ENCODE peak calls at places on chromosomes 13 and 19, in four cellular contexts. Q is neural progenitor cell, P is GM23338, A is mesenchymal stem cell. U is an unnamed sample.

GRCh38 chr19:17706750-17707181 is 12.5 kb upstream of the MAP1S start:
- DNase-seq in A (no peak), Q (peak), P (peak), U (no peak)

GRCh38 chr13:39760521-39760920 is 105.1 kb downstream of the COG6 start:
- DNase-seq in A (no peak), P (no peak), Q (no peak), U (no peak)

GRCh38 chr19:28519950-28520861 is 692.7 kb downstream of the UQCRFS1 start:
- DNase-seq in A (no peak), P (no peak), Q (peak), U (peak)

GRCh38 chr13:110306960-110307696 is at the start of the genes COL4A1 and COL4A2:
- DNase-seq in A (peak), Q (peak), P (peak), U (peak)

GRCh38 chr13:112711528-112712265 is 21.9 kb downstream of the ATP11A start:
- DNase-seq in Q (peak), A (peak), P (peak), U (peak)

GRCh38 chr13:110116072-110116487 is 190.9 kb downstream of the COL4A1 start:
- DNase-seq in A (peak), P (peak), Q (peak), U (peak)

GRCh38 chr19:29879655-29879974 is 62.4 kb upstream of the URI1 start:
- DNase-seq in P (no peak), Q (no peak), A (no peak), U (no peak)

GRCh38 chr13:104204177-104204576 is 1138.0 kb upstream of the SLC10A2 start:
- DNase-seq in A (no peak), Q (no peak), P (peak), U (no peak)

GRCh38 chr13:113398963-113399754 is 35.2 kb upstream of the GRTP1 start:
- DNase-seq in P (no peak), A (no peak), Q (peak), U (no peak)

GRCh38 chr19:3284759-3285646 is 60.5 kb downstream of the CELF5 start:
- DNase-seq in Q (peak), P (peak), A (peak), U (peak)

GRCh38 chr19:35153701-35154534 is 617 bp upstream of the FXYD5 start:
- DNase-seq in Q (peak), P (peak), A (peak), U (peak)

GRCh38 chr19:38384209-38385027 is 3.4 kb downstream of the GGN start:
- DNase-seq in A (peak), Q (peak), P (peak), U (peak)

GRCh38 chr19:49892716-49893115 is 4.0 kb downstream of the IL4I1 start:
- DNase-seq in A (no peak), Q (no peak), P (no peak), U (no peak)

DNA sequence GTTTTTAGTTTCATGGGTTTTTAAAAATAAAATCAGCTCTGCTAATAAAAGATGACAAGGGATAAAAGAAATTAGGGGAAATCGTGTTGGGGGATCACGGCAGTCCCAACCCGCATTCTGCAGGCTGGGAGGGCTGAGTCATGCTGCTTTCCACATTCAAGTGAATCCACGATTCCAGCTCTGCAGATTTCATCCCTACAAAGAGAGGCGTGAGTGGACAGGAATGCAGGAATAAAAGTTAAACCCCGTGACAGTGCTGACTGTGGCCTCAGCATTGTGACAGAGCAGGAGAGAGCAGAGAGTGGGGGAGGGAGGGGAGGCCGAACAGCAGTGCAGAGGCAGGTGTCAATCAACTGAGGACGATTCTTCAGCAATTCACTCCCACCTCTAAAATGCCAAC is 66.5 kb upstream of the RAP2A start:
- DNase-seq in A (peak), P (peak), Q (peak), U (no peak)
- H3K27ac ChIP-seq in A (peak), P (no peak), Q (no peak), U (no peak)

GRCh38 chr19:11530432-11530831 is 1.5 kb upstream of the ECSIT start:
- DNase-seq in A (peak), P (peak), Q (peak), U (peak)

GRCh38 chr19:11535792-11536595 is 2.7 kb upstream of the CNN1 start:
- DNase-seq in A (peak), Q (peak), P (peak), U (peak)

GRCh38 chr19:11538232-11539036 is at the start of gene CNN1:
- DNase-seq in Q (peak), A (peak), P (peak), U (no peak)

GRCh38 chr19:11539495-11540365 is 1.1 kb downstream of the CNN1 start:
- DNase-seq in P (peak), Q (peak), A (peak), U (no peak)

DNA sequence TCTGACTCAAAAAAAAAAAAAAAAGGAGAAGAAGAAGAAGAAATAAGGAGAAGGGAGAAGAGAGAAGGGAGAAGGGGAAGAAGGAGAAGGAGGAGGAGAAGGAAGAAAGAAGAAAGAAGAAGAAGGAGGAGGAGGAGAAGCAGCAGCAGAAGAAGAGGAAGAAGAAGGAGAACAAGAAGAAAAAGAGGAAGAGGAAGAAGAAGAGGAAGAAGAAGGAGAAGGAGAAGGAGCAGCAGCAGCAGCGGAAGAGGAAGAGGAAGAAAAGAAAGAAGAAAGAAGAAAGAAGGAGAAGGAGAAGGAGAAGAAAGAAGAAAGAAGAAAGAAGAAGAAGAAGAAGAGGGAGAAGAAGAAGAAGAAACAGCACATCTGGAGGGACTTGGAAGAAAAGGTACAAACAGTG is 4.1 kb upstream of the CNN1 start:
- DNase-seq in P (no peak), Q (no peak), A (no peak), U (no peak)
- H3K4me2 ChIP-seq in P (no peak), Q (no peak), A (no peak), U (no peak)

DNA sequence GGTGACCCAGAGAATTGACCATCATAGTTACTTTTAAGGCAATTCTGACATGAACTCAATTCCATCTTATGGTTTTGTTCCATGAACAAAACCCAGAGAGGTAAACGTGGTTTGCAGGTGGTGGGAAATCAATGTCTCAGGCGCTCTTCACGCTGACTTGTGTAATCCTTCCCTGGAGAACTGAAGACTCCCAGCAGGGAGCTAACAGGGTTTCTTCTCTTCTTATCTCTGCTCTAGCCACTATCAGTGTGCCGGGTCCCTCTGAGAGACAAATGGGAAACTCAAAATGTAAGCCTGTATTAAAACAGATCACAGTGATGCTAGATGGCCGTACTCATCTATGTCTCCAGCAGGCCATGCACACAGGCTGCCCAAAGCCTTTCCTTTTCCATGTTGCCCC is 57.6 kb upstream of the ARGLU1 start:
- DNase-seq in P (no peak), Q (no peak), A (no peak), U (no peak)
- H3K27ac ChIP-seq in P (no peak), Q (no peak), A (no peak), U (no peak)

GRCh38 chr13:27005556-27005955 is 166.1 kb downstream of the USP12 start:
- DNase-seq in Q (peak), P (peak), A (no peak), U (no peak)

GRCh38 chr13:27005976-27006518 is 165.6 kb downstream of the USP12 start:
- DNase-seq in P (no peak), A (no peak), Q (no peak), U (no peak)

GRCh38 chr13:27008733-27009132 is 162.9 kb downstream of the USP12 start:
- DNase-seq in Q (no peak), P (no peak), A (no peak), U (no peak)

GRCh38 chr13:27006519-27007161 is 165.0 kb downstream of the USP12 start:
- DNase-seq in P (peak), Q (peak), A (peak), U (peak)

GRCh38 chr13:27007166-27007565 is 164.4 kb downstream of the USP12 start:
- DNase-seq in A (no peak), Q (peak), P (peak), U (no peak)
- H3K4me2 ChIP-seq in A (peak), Q (peak), P (peak), U (peak)

GRCh38 chr13:29519921-29520320 is 75.6 kb downstream of the SLC7A1 start:
- DNase-seq in Q (no peak), A (no peak), P (no peak), U (no peak)
- H3K27ac ChIP-seq in Q (no peak), A (peak), P (no peak), U (no peak)

GRCh38 chr13:78700121-78700910 is 41.4 kb upstream of the OBI1 start:
- DNase-seq in A (no peak), P (no peak), Q (no peak), U (peak)
- H3K4me2 ChIP-seq in A (no peak), P (no peak), Q (no peak), U (peak)

GRCh38 chr13:24074687-24075086 is 85.8 kb upstream of the SPATA13 start:
- DNase-seq in P (no peak), Q (no peak), A (no peak), U (peak)
- H3K27ac ChIP-seq in P (no peak), Q (no peak), A (no peak), U (peak)

GRCh38 chr13:97953376-97953970 is at the start of gene IPO5:
- DNase-seq in A (no peak), P (no peak), Q (no peak), U (no peak)
- H3K4me2 ChIP-seq in A (no peak), P (no peak), Q (no peak), U (no peak)

GRCh38 chr13:62747152-62747551 is 1331.5 kb upstream of the PCDH20 start:
- DNase-seq in A (no peak), P (no peak), Q (no peak), U (no peak)
- H3K27ac ChIP-seq in A (no peak), P (no peak), Q (no peak), U (no peak)

DNA sequence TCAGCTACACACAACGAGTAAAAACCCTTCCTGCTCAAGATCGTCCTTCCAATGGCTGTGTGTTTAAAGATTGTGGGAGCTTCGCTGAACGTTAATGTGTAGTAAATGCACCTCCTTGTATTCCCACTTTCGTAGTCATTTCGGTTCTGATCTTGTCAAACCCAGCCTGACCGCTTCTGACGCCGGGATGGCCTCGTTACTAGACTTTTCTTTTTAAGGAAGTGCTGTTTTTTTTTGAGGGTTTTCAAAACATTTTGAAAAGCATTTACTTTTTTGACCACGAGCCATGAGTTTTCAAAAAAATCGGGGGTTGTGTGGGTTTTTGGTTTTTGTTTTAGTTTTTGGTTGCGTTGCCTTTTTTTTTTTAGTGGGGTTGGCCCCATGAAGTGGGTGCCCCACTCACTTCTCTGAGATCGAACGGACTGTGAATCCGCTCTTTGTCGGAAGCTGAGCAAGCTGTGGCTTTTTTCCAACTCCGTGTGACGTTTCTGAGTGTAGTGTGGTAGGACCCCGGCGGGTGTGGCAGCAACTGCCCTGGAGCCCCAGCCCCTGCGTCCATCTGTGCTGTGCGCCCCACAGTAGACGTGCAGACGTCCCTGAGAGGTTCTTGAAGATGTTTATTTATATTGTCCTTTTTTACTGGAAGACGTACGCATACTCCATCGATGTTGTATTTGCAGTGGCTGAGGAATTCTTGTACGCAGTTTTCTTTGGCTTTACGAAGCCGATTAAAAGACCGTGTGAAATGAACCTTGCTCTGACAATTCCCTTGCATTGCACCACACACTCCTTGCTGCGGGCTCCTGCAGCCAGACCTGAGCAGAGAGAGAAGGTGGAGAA is 2.7 kb upstream of the FAM174C start:
- DNase-seq in P (no peak), A (no peak), Q (no peak), U (no peak)
- H3K4me2 ChIP-seq in P (no peak), A (no peak), Q (no peak), U (peak)

U was measured in PC-3.